ENCODE peak calls at places on chromosomes 12 and 14, in ten cellular contexts. N is esophagus squamous epithelium; Y is naive thymus-derived CD4-positive, alpha-beta T cell; B is tibial artery; D is sigmoid colon; L is right atrium auricular region; I is pancreas; A is IMR-90; K is heart left ventricle; Z is effector memory CD4-positive, alpha-beta T cell. S is an unnamed sample.

GRCh38 chr14:91732859-91733477 is 1.1 kb upstream of the CATSPERB start:
- DNase-seq in K (no peak), I (no peak), L (no peak), N (no peak), D (no peak), Z (no peak), Y (no peak), B (no peak), A (no peak), S (no peak)

GRCh38 chr12:12853435-12853834 is 37.9 kb upstream of the GPRC5A start:
- DNase-seq in Z (no peak), D (no peak), B (no peak), N (no peak), I (no peak), Y (no peak), L (no peak), K (no peak), A (no peak), S (no peak)

GRCh38 chr14:101726295-101726953 is 35.1 kb upstream of the PPP2R5C start:
- DNase-seq in D (no peak), A (no peak), L (no peak), Z (no peak), K (no peak), B (no peak), I (no peak), Y (no peak), N (no peak), S (no peak)

GRCh38 chr12:45725631-45726593 is 3.6 kb upstream of the ARID2 start:
- DNase-seq in B (no peak), Z (no peak), K (no peak), D (no peak), L (no peak), I (no peak), A (peak; percentile 51), N (no peak), Y (no peak), S (peak; percentile 82)

GRCh38 chr12:98911396-98911795 is 266.3 kb downstream of the APAF1 start:
- DNase-seq in Y (no peak), Z (no peak), N (no peak), A (no peak), I (no peak), L (no peak), B (no peak), K (no peak), D (no peak), S (no peak)

GRCh38 chr14:23624830-23625404 is 11.2 kb upstream of the DHRS2 start:
- DNase-seq in K (no peak), Z (no peak), N (no peak), I (no peak), B (no peak), A (no peak), Y (no peak), D (no peak), L (no peak), S (no peak)

GRCh38 chr14:65792208-65792905 is 379.8 kb downstream of the FUT8 start:
- DNase-seq in K (no peak), Y (no peak), I (no peak), D (no peak), Z (no peak), L (no peak), A (peak; percentile 37), N (no peak), B (no peak), S (peak; percentile 4)

GRCh38 chr12:122226366-122227222 is 742 bp upstream of the DIABLO start:
- DNase-seq in Z (no peak), L (no peak), B (no peak), I (peak; percentile 49), K (no peak), N (no peak), Y (no peak), A (no peak), D (peak; percentile 66), S (no peak)

GRCh38 chr14:56953884-56954283 is 143.6 kb upstream of the OTX2 start:
- DNase-seq in K (no peak), D (no peak), Z (no peak), L (no peak), I (no peak), B (no peak), N (no peak), A (no peak), Y (no peak), S (no peak)

GRCh38 chr12:6430990-6431353 is 13.8 kb upstream of the CD27 start:
- DNase-seq in N (no peak), D (no peak), Y (no peak), B (peak; percentile 48), Z (no peak), L (no peak), I (no peak), A (peak; percentile 29), K (no peak), S (no peak)

GRCh38 chr12:71045781-71046180 is 112.0 kb downstream of the TSPAN8 start:
- DNase-seq in Z (no peak), D (no peak), Y (no peak), A (no peak), I (no peak), K (no peak), L (no peak), B (no peak), N (no peak), S (peak; percentile 83)

GRCh38 chr14:106459971-106460730 is 933.8 kb downstream of the TMEM121 start:
- DNase-seq in A (no peak), I (no peak), K (no peak), Z (peak; percentile 55), B (no peak), D (no peak), L (no peak), Y (peak; percentile 55), N (no peak), S (no peak)

GRCh38 chr12:56188786-56189335 is 422 bp downstream of the SMARCC2 start:
- DNase-seq in K (no peak), B (no peak), I (no peak), Z (peak; percentile 5), N (no peak), D (peak; percentile 72), L (no peak), Y (peak; percentile 15), A (no peak), S (no peak)

GRCh38 chr12:30753761-30754382 is 879 bp downstream of the CAPRIN2 start:
- DNase-seq in Z (no peak), I (no peak), D (no peak), B (no peak), N (no peak), A (peak; percentile 32), K (no peak), L (no peak), Y (no peak), S (peak; percentile 49)

GRCh38 chr12:128387811-128388422 is 120.9 kb downstream of the TMEM132C start:
- DNase-seq in L (peak; percentile 65), Y (no peak), I (peak; percentile 75), Z (no peak), K (peak; percentile 40), D (no peak), A (no peak), N (no peak), B (no peak), S (peak; percentile 0)

GRCh38 chr12:34393086-34393820 is 371.0 kb downstream of the ALG10 start:
- DNase-seq in L (peak; percentile 50), K (peak; percentile 10), D (peak; percentile 49), I (peak; percentile 9), A (no peak), N (no peak), Y (no peak), B (peak; percentile 46), Z (no peak), S (no peak)

GRCh38 chr12:100165356-100165755 is 22.7 kb upstream of the BLTP3B start:
- DNase-seq in L (no peak), K (no peak), N (no peak), B (no peak), I (no peak), Z (no peak), D (no peak), A (no peak), Y (no peak), S (no peak)

GRCh38 chr12:116164263-116164817 is 113.2 kb downstream of the MED13L start:
- DNase-seq in K (no peak), N (no peak), I (no peak), Y (no peak), A (peak; percentile 11), B (no peak), Z (no peak), L (no peak), D (no peak), S (peak; percentile 76)
- H3K4me1 ChIP-seq in K (peaks cover 72% of the 10 kb centered on the region), N (peaks cover 37% of the 10 kb centered on the region), I (peaks cover 49% of the 10 kb centered on the region), Y (peaks cover 9% of the 10 kb centered on the region), A (peaks cover 15% of the 10 kb centered on the region), B (peaks cover 28% of the 10 kb centered on the region), Z (peaks cover 10% of the 10 kb centered on the region), L (no peaks in the 10 kb centered on the region), D (peaks cover 57% of the 10 kb centered on the region), S (peaks cover 58% of the 10 kb centered on the region)

DNA sequence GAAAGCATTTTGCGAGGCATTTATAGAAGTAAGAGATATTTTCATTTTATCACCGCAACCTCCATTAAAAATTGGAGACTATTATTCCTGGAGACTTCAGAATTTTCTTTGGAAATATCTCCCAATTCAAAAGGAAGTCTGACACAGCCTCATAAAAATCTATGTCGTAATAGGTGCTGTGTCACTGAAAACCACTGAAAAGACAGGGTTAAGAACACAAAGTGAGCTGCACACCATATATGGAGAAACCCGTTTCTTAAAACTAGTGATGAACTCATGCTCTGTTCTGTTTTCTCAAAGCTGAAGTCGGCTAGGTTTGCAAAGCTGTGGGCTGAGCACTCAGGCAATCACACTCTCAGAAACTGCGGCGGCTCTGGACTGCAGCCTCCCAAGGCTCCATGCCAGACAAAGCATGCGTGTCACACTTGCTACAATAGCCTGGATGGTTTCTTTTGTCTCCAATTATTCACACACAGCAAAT is at the start of gene GLIPR1:
- DNase-seq in K (peak; percentile 72), A (peak; percentile 99), Y (peak; percentile 54), D (peak; percentile 92), I (peak; percentile 47), L (peak; percentile 92), B (peak; percentile 90), Z (peak; percentile 43), N (peak; percentile 15), S (peak; percentile 95)
- H3K4me1 ChIP-seq in K (peaks cover 5% of the 10 kb centered on the region), A (peaks cover 15% of the 10 kb centered on the region), Y (peaks cover 54% of the 10 kb centered on the region), D (peaks cover 43% of the 10 kb centered on the region), I (no peaks in the 10 kb centered on the region), L (no peaks in the 10 kb centered on the region), B (peaks cover 13% of the 10 kb centered on the region), Z (peaks cover 57% of the 10 kb centered on the region), N (no peaks in the 10 kb centered on the region), S (peaks cover 59% of the 10 kb centered on the region)

GRCh38 chr14:104692261-104692938 is 3.0 kb downstream of the INF2 start:
- DNase-seq in Z (no peak), A (no peak), N (no peak), D (no peak), I (peak; percentile 32), Y (no peak), L (no peak), K (no peak), B (no peak), S (no peak)
- H3K4me1 ChIP-seq in Z (peaks cover 80% of the 10 kb centered on the region), A (peaks cover 48% of the 10 kb centered on the region), N (peaks cover 88% of the 10 kb centered on the region), D (peaks cover 94% of the 10 kb centered on the region), I (peaks cover 20% of the 10 kb centered on the region), Y (peaks cover 23% of the 10 kb centered on the region), L (no peaks in the 10 kb centered on the region), K (peaks cover 86% of the 10 kb centered on the region), B (peaks cover 87% of the 10 kb centered on the region), S (peaks cover 48% of the 10 kb centered on the region)

DNA sequence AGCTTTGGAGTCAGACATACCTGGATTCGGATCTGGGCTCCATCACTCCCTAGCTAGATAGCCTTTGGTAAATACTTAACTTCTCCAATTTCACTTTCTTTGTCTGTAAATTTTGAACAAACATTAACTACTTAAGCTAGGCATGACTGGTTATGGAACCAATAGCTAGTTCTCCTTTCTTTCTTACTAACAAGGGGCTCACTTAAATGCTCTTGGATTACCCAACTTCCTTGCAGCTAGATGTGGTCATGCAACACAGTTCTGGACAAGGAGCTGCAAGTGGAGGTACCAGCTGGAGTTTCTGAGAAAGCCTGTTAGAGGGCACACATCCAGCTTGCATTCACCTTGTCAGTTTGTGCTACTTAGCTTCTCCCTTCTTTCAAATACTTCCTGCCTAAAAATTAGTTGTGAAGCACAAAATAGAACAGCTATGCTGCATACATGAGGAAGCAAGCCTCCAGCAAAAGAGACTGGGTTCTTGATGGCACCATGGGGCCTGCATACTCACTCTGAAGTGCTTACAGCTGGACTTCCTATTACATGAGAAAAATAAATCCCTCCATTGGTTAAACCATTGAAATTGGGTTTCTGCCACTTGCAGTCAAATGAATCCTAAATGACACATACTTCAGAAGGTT is 210.1 kb upstream of the EEA1 start:
- DNase-seq in D (no peak), A (no peak), K (no peak), Z (no peak), I (no peak), B (no peak), N (no peak), L (no peak), Y (no peak), S (no peak)
- H3K4me1 ChIP-seq in D (peaks cover 31% of the 10 kb centered on the region), A (peaks cover 6% of the 10 kb centered on the region), K (peaks cover 11% of the 10 kb centered on the region), Z (no peaks in the 10 kb centered on the region), I (peaks cover 10% of the 10 kb centered on the region), B (no peaks in the 10 kb centered on the region), N (peaks cover 13% of the 10 kb centered on the region), L (no peaks in the 10 kb centered on the region), Y (no peaks in the 10 kb centered on the region), S (peaks cover 40% of the 10 kb centered on the region)